ENCODE peak calls at places on chromosomes 5 and 9, in four cellular contexts. One of them, this sample, is unnamed.

GRCh38 chr9:132646726-132647125 is 23.1 kb downstream of the DDX31 start:
- DNase-seq in H1: no peak
- DNase-seq in GM12878: no peak
- DNase-seq in SK-N-SH: no peak
- DNase-seq in this sample: no peak

GRCh38 chr9:133825555-133826198 is 87.5 kb upstream of the SARDH start:
- DNase-seq in H1: no peak
- DNase-seq in GM12878: no peak
- DNase-seq in SK-N-SH: no peak
- DNase-seq in this sample: no peak

GRCh38 chr9:31445357-31445756 is 939.1 kb upstream of the ACO1 start:
- DNase-seq in GM12878: no peak
- DNase-seq in H1: no peak
- DNase-seq in SK-N-SH: no peak
- DNase-seq in this sample: no peak

GRCh38 chr9:133280387-133280786 is 5.4 kb upstream of the ABO start:
- DNase-seq in SK-N-SH: no peak
- DNase-seq in H1: no peak
- DNase-seq in GM12878: no peak
- DNase-seq in this sample: no peak

GRCh38 chr9:87541663-87542062 is 44.0 kb downstream of the DAPK1 start:
- DNase-seq in GM12878: no peak
- DNase-seq in H1: no peak
- DNase-seq in SK-N-SH: no peak
- DNase-seq in this sample: no peak

GRCh38 chr5:78647411-78647818 is 1.2 kb downstream of the LHFPL2 start:
- DNase-seq in SK-N-SH: peak
- DNase-seq in GM12878: no peak
- DNase-seq in H1: no peak
- DNase-seq in this sample: no peak

GRCh38 chr9:99345936-99346335 is 123.9 kb downstream of the SEC61B start:
- DNase-seq in H1: no peak
- DNase-seq in GM12878: no peak
- DNase-seq in SK-N-SH: no peak
- DNase-seq in this sample: no peak

GRCh38 chr5:114782869-114783268 is 386.8 kb downstream of the TRIM36 start:
- DNase-seq in GM12878: no peak
- DNase-seq in H1: peak
- DNase-seq in SK-N-SH: peak
- DNase-seq in this sample: no peak

GRCh38 chr5:90109285-90109684 is 300.3 kb downstream of the CETN3 start:
- DNase-seq in SK-N-SH: no peak
- DNase-seq in H1: no peak
- DNase-seq in GM12878: no peak
- DNase-seq in this sample: no peak

GRCh38 chr5:1522601-1523479 is 920 bp downstream of the LPCAT1 start:
- DNase-seq in SK-N-SH: peak
- DNase-seq in H1: peak
- DNase-seq in GM12878: no peak
- DNase-seq in this sample: peak

GRCh38 chr9:113519401-113520108 is 56.0 kb downstream of the RGS3 start:
- DNase-seq in SK-N-SH: no peak
- DNase-seq in H1: no peak
- DNase-seq in GM12878: no peak
- DNase-seq in this sample: no peak

GRCh38 chr5:136337788-136338187 is 27.6 kb downstream of the TRPC7 start:
- DNase-seq in GM12878: no peak
- DNase-seq in SK-N-SH: no peak
- DNase-seq in H1: no peak
- DNase-seq in this sample: no peak

GRCh38 chr5:72383280-72384205 is 63.4 kb downstream of the PTCD2 start:
- DNase-seq in H1: no peak
- DNase-seq in SK-N-SH: no peak
- DNase-seq in GM12878: no peak
- DNase-seq in this sample: no peak

GRCh38 chr9:113573303-113573958 is 109.9 kb downstream of the RGS3 start:
- DNase-seq in GM12878: no peak
- DNase-seq in H1: no peak
- DNase-seq in SK-N-SH: no peak
- DNase-seq in this sample: no peak

GRCh38 chr5:139820130-139820529 is 24.5 kb downstream of the PSD2 start:
- DNase-seq in H1: no peak
- DNase-seq in GM12878: no peak
- DNase-seq in SK-N-SH: no peak
- DNase-seq in this sample: no peak

GRCh38 chr5:5523066-5523505 is 100.6 kb downstream of the ICE1 start:
- DNase-seq in SK-N-SH: no peak
- DNase-seq in H1: no peak
- DNase-seq in GM12878: peak
- DNase-seq in this sample: no peak

GRCh38 chr5:74641014-74641777 is 668 bp upstream of the ENC1 start:
- DNase-seq in H1: peak
- DNase-seq in SK-N-SH: peak
- DNase-seq in GM12878: no peak
- DNase-seq in this sample: peak

GRCh38 chr9:78121488-78121887 is 89.9 kb upstream of the GNAQ start:
- DNase-seq in H1: peak
- DNase-seq in GM12878: no peak
- DNase-seq in SK-N-SH: peak
- DNase-seq in this sample: peak

GRCh38 chr5:38468978-38469706 is 87.3 kb downstream of the LIFR start:
- DNase-seq in H1: no peak
- DNase-seq in GM12878: no peak
- DNase-seq in SK-N-SH: no peak
- DNase-seq in this sample: no peak

GRCh38 chr5:179118756-179119414 is 58.7 kb downstream of the ZNF354C start:
- DNase-seq in H1: peak
- DNase-seq in SK-N-SH: no peak
- DNase-seq in GM12878: no peak
- DNase-seq in this sample: no peak

GRCh38 chr9:82668724-82669324 is 394.1 kb downstream of the RASEF start:
- DNase-seq in H1: no peak
- DNase-seq in SK-N-SH: no peak
- DNase-seq in GM12878: no peak
- DNase-seq in this sample: no peak

GRCh38 chr9:33506626-33507370 is 17.3 kb upstream of the ANKRD18B start:
- DNase-seq in GM12878: no peak
- DNase-seq in SK-N-SH: no peak
- DNase-seq in H1: no peak
- DNase-seq in this sample: no peak

GRCh38 chr9:84711936-84712335 is 42.4 kb downstream of the NTRK2 start:
- DNase-seq in GM12878: no peak
- DNase-seq in H1: no peak
- DNase-seq in SK-N-SH: peak
- DNase-seq in this sample: no peak

GRCh38 chr5:59358497-59358896 is 535.0 kb downstream of the PDE4D start:
- DNase-seq in SK-N-SH: peak
- DNase-seq in GM12878: no peak
- DNase-seq in H1: no peak
- DNase-seq in this sample: no peak

GRCh38 chr5:126579716-126580115 is 15.3 kb downstream of the ALDH7A1 start:
- DNase-seq in SK-N-SH: no peak
- DNase-seq in H1: no peak
- DNase-seq in GM12878: no peak
- DNase-seq in this sample: no peak

GRCh38 chr5:57488308-57488955 is 5.8 kb upstream of the ACTBL2 start:
- DNase-seq in GM12878: no peak
- DNase-seq in SK-N-SH: no peak
- DNase-seq in H1: no peak
- DNase-seq in this sample: no peak

GRCh38 chr5:168137265-168137664 is 154.2 kb upstream of the WWC1 start:
- DNase-seq in H1: no peak
- DNase-seq in GM12878: peak
- DNase-seq in SK-N-SH: no peak
- DNase-seq in this sample: no peak

DNA sequence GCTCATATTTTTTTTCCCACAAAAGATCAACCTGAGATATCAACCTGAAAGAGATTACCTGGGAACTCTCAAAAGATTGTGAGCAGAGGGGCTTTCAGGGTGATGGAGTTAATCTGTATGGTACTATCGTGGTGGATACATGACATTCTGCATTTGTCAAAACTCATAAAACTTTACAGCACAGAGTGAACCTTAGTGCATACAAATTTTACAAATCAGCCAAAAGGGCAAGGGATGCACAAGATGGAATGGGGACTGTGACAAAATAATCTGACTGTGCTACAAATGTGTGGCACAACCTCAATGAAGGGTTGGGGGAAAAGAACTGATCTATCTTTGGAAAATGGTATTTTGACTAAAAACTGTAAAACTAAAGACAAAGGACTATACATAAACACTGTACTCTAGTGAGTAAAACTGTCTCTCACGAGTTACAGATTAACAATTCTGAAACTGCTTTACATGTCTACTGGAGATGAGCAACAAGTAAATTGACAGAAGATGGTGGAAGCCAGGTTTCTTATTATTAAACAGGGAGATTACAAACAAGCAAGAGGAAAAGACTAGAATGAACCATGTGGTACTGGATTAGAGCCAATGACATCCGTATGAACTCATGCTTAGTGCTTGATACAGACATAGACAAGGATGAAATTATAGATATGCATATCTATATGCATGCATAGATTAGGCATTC is 24.8 kb upstream of the RLN1 start:
- DNase-seq in H1: no peak
- DNase-seq in SK-N-SH: no peak
- DNase-seq in GM12878: peak
- DNase-seq in this sample: no peak
- TF ChIP-seq NRF1 in H1: no peak
- TF ChIP-seq NRF1 in SK-N-SH: no peak
- TF ChIP-seq NRF1 in GM12878: no peak
- TF ChIP-seq NRF1 in this sample: no peak

DNA sequence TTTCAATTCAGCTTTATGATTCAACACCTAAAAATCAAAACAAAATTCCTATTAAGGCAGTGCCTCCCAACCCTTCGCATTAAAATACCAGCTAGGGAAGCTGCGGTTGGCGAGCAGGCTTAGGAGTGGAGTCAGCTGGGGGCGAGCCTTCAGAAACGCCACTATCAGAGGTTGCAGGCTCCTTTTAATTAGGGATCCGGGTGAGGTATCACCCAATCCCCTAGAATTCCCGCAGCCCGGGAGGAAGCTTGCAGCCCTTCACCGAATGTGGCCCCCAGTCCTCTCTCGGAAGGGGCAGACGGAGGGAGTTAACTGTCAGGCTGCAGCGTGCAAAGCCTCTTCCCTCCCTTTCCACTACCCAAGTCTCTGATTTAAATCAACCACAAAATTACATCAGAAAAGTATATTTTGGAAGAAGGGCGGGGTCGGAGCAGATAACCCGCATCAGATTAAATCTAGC is 1.7 kb downstream of the STC2 start:
- DNase-seq in H1: no peak
- DNase-seq in GM12878: no peak
- DNase-seq in SK-N-SH: no peak
- DNase-seq in this sample: peak
- TF ChIP-seq RFX5 in H1: no peak
- TF ChIP-seq RFX5 in GM12878: no peak
- TF ChIP-seq RFX5 in SK-N-SH: no peak
- TF ChIP-seq RFX5 in this sample: no peak

GRCh38 chr5:79793722-79794121 is 104.1 kb downstream of the CMYA5 start:
- DNase-seq in H1: no peak
- DNase-seq in SK-N-SH: no peak
- DNase-seq in GM12878: no peak
- DNase-seq in this sample: no peak

GRCh38 chr5:79794347-79794746 is 104.7 kb downstream of the CMYA5 start:
- DNase-seq in H1: no peak
- DNase-seq in GM12878: no peak
- DNase-seq in SK-N-SH: peak
- DNase-seq in this sample: no peak

GRCh38 chr5:79792518-79792917 is 102.9 kb downstream of the CMYA5 start:
- DNase-seq in GM12878: no peak
- DNase-seq in SK-N-SH: no peak
- DNase-seq in H1: no peak
- DNase-seq in this sample: no peak

GRCh38 chr5:79793304-79793703 is 103.7 kb downstream of the CMYA5 start:
- DNase-seq in SK-N-SH: no peak
- DNase-seq in H1: no peak
- DNase-seq in GM12878: no peak
- DNase-seq in this sample: no peak

DNA sequence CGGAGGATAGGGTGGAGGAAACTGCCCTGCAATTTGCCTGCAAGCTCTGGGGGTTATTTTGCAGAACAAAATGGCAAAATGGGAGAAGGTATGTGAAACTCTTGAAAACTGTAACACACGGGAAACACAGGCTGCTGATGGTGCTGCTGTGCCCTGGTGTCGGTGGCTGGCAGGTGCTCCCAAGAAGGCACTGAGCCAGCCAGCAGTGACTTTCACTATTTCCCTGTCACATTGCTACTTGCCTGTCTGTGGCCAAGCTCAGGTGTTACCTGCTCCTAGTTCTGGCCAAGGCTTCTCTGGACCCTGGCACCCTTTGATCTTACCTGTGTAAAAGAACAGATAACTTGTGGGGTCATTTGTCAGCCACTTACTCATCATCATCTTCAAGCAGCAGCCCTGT is 102.2 kb downstream of the CMYA5 start:
- DNase-seq in SK-N-SH: no peak
- DNase-seq in GM12878: no peak
- DNase-seq in H1: no peak
- DNase-seq in this sample: no peak
- TF ChIP-seq NRF1 in SK-N-SH: no peak
- TF ChIP-seq NRF1 in GM12878: no peak
- TF ChIP-seq NRF1 in H1: no peak
- TF ChIP-seq NRF1 in this sample: no peak

GRCh38 chr5:76425940-76426339 is 22.9 kb downstream of the IQGAP2 start:
- DNase-seq in H1: no peak
- DNase-seq in GM12878: no peak
- DNase-seq in SK-N-SH: peak
- DNase-seq in this sample: no peak

GRCh38 chr5:76427481-76428140 is 24.5 kb downstream of the IQGAP2 start:
- DNase-seq in SK-N-SH: no peak
- DNase-seq in GM12878: no peak
- DNase-seq in H1: peak
- DNase-seq in this sample: no peak

GRCh38 chr5:76422175-76422574 is 19.1 kb downstream of the IQGAP2 start:
- DNase-seq in GM12878: no peak
- DNase-seq in H1: no peak
- DNase-seq in SK-N-SH: no peak
- DNase-seq in this sample: no peak

GRCh38 chr5:76422742-76423141 is 19.7 kb downstream of the IQGAP2 start:
- DNase-seq in GM12878: no peak
- DNase-seq in H1: no peak
- DNase-seq in SK-N-SH: no peak
- DNase-seq in this sample: no peak

GRCh38 chr5:76426391-76426802 is 23.3 kb downstream of the IQGAP2 start:
- DNase-seq in H1: peak
- DNase-seq in SK-N-SH: no peak
- DNase-seq in GM12878: no peak
- DNase-seq in this sample: no peak
- TF ChIP-seq RFX5 in H1: no peak
- TF ChIP-seq RFX5 in SK-N-SH: no peak
- TF ChIP-seq RFX5 in GM12878: no peak
- TF ChIP-seq RFX5 in this sample: no peak

GRCh38 chr9:36319806-36320205 is 61.6 kb upstream of the GNE start:
- DNase-seq in H1: no peak
- DNase-seq in GM12878: no peak
- DNase-seq in SK-N-SH: no peak
- DNase-seq in this sample: no peak
- TF ChIP-seq NRF1 in H1: no peak
- TF ChIP-seq NRF1 in GM12878: no peak
- TF ChIP-seq NRF1 in SK-N-SH: no peak
- TF ChIP-seq NRF1 in this sample: no peak

This sample was measured in K562.